ENCODE peak calls at places on chromosomes 13 and 19, in four cellular contexts. One of them, this sample, is unnamed.

GRCh38 chr19:27776020-27776419 is 1436.9 kb downstream of the UQCRFS1 start:
- DNase-seq in effector memory CD4-positive, alpha-beta T cell: no peak
- DNase-seq in pancreas: no peak
- DNase-seq in keratinocyte: no peak
- DNase-seq in this sample: no peak

GRCh38 chr13:19822673-19823072 is 39.9 kb upstream of the PSPC1 start:
- DNase-seq in effector memory CD4-positive, alpha-beta T cell: no peak
- DNase-seq in pancreas: no peak
- DNase-seq in keratinocyte: no peak
- DNase-seq in this sample: no peak

GRCh38 chr13:29507356-29507755 is 88.1 kb downstream of the SLC7A1 start:
- DNase-seq in effector memory CD4-positive, alpha-beta T cell: no peak
- DNase-seq in pancreas: peak; percentile 37
- DNase-seq in keratinocyte: no peak
- DNase-seq in this sample: no peak

GRCh38 chr13:34357435-34358232 is 539.7 kb downstream of the RFC3 start:
- DNase-seq in effector memory CD4-positive, alpha-beta T cell: no peak
- DNase-seq in pancreas: no peak
- DNase-seq in keratinocyte: peak; percentile 67
- DNase-seq in this sample: no peak

GRCh38 chr19:12453495-12453894 is 12.7 kb upstream of the ZNF443 start:
- DNase-seq in effector memory CD4-positive, alpha-beta T cell: no peak
- DNase-seq in pancreas: no peak
- DNase-seq in keratinocyte: no peak
- DNase-seq in this sample: no peak

GRCh38 chr13:37037231-37037630 is 22.3 kb downstream of the SUPT20H start:
- DNase-seq in effector memory CD4-positive, alpha-beta T cell: no peak
- DNase-seq in pancreas: no peak
- DNase-seq in keratinocyte: no peak
- DNase-seq in this sample: no peak

GRCh38 chr19:18057557-18057956 is 29.2 kb downstream of the IL12RB1 start:
- DNase-seq in effector memory CD4-positive, alpha-beta T cell: no peak
- DNase-seq in pancreas: no peak
- DNase-seq in keratinocyte: no peak
- DNase-seq in this sample: peak; percentile 48

GRCh38 chr19:44777715-44778347 is at the start of gene CBLC:
- DNase-seq in effector memory CD4-positive, alpha-beta T cell: no peak
- DNase-seq in pancreas: peak; percentile 92
- DNase-seq in keratinocyte: peak; percentile 94
- DNase-seq in this sample: no peak

GRCh38 chr13:78102121-78102677 is 183.6 kb upstream of the EDNRB start:
- DNase-seq in effector memory CD4-positive, alpha-beta T cell: no peak
- DNase-seq in pancreas: peak; percentile 3
- DNase-seq in keratinocyte: peak; percentile 17
- DNase-seq in this sample: no peak

GRCh38 chr19:56270676-56271075 is 1.9 kb upstream of the EDDM13 start:
- DNase-seq in effector memory CD4-positive, alpha-beta T cell: no peak
- DNase-seq in pancreas: no peak
- DNase-seq in keratinocyte: no peak
- DNase-seq in this sample: no peak

GRCh38 chr19:23795462-23795861 is 36.8 kb upstream of the ZNF681 start:
- DNase-seq in effector memory CD4-positive, alpha-beta T cell: no peak
- DNase-seq in pancreas: no peak
- DNase-seq in keratinocyte: no peak
- DNase-seq in this sample: no peak

GRCh38 chr13:71240906-71241305 is 626.1 kb downstream of the DACH1 start:
- DNase-seq in effector memory CD4-positive, alpha-beta T cell: no peak
- DNase-seq in pancreas: no peak
- DNase-seq in keratinocyte: no peak
- DNase-seq in this sample: no peak

GRCh38 chr13:44088911-44089851 is 209.5 kb downstream of the LACC1 start:
- DNase-seq in effector memory CD4-positive, alpha-beta T cell: no peak
- DNase-seq in pancreas: no peak
- DNase-seq in keratinocyte: no peak
- DNase-seq in this sample: no peak

GRCh38 chr19:2728783-2729387 is 7.7 kb upstream of the DIRAS1 start:
- DNase-seq in effector memory CD4-positive, alpha-beta T cell: no peak
- DNase-seq in pancreas: no peak
- DNase-seq in keratinocyte: no peak
- DNase-seq in this sample: no peak

GRCh38 chr19:1063030-1063908 is 3.7 kb upstream of the ARHGAP45 start:
- DNase-seq in effector memory CD4-positive, alpha-beta T cell: peak; percentile 67
- DNase-seq in pancreas: no peak
- DNase-seq in keratinocyte: no peak
- DNase-seq in this sample: no peak

GRCh38 chr13:111341886-111342285 is 21.4 kb downstream of the TEX29 start:
- DNase-seq in effector memory CD4-positive, alpha-beta T cell: no peak
- DNase-seq in pancreas: no peak
- DNase-seq in keratinocyte: no peak
- DNase-seq in this sample: no peak

GRCh38 chr19:18349524-18350128 is 9.2 kb downstream of the PGPEP1 start:
- DNase-seq in effector memory CD4-positive, alpha-beta T cell: no peak
- DNase-seq in pancreas: peak; percentile 51
- DNase-seq in keratinocyte: no peak
- DNase-seq in this sample: no peak

GRCh38 chr19:42280761-42281174 is 11.7 kb downstream of the CIC start:
- DNase-seq in effector memory CD4-positive, alpha-beta T cell: no peak
- DNase-seq in pancreas: no peak
- DNase-seq in keratinocyte: no peak
- DNase-seq in this sample: peak; percentile 88

GRCh38 chr13:53151692-53152421 is 123.2 kb downstream of the OLFM4 start:
- DNase-seq in effector memory CD4-positive, alpha-beta T cell: no peak
- DNase-seq in pancreas: peak; percentile 33
- DNase-seq in keratinocyte: peak; percentile 2
- DNase-seq in this sample: peak; percentile 6

GRCh38 chr13:95153647-95154405 is 147.4 kb downstream of the ABCC4 start:
- DNase-seq in effector memory CD4-positive, alpha-beta T cell: no peak
- DNase-seq in pancreas: no peak
- DNase-seq in keratinocyte: no peak
- DNase-seq in this sample: no peak

GRCh38 chr13:60099631-60100420 is 63.9 kb downstream of the DIAPH3 start:
- DNase-seq in effector memory CD4-positive, alpha-beta T cell: no peak
- DNase-seq in pancreas: no peak
- DNase-seq in keratinocyte: no peak
- DNase-seq in this sample: no peak

GRCh38 chr13:59442946-59443345 is 720.8 kb downstream of the DIAPH3 start:
- DNase-seq in effector memory CD4-positive, alpha-beta T cell: no peak
- DNase-seq in pancreas: no peak
- DNase-seq in keratinocyte: no peak
- DNase-seq in this sample: no peak

GRCh38 chr19:13154241-13154778 is 4.1 kb downstream of the IER2 start:
- DNase-seq in effector memory CD4-positive, alpha-beta T cell: peak; percentile 60
- DNase-seq in pancreas: peak; percentile 85
- DNase-seq in keratinocyte: no peak
- DNase-seq in this sample: peak; percentile 29

GRCh38 chr19:51653162-51653561 is 6.5 kb upstream of the SIGLEC14 start:
- DNase-seq in effector memory CD4-positive, alpha-beta T cell: no peak
- DNase-seq in pancreas: no peak
- DNase-seq in keratinocyte: no peak
- DNase-seq in this sample: no peak

GRCh38 chr19:51651216-51651846 is 4.7 kb upstream of the SIGLEC14 start:
- DNase-seq in effector memory CD4-positive, alpha-beta T cell: no peak
- DNase-seq in pancreas: no peak
- DNase-seq in keratinocyte: no peak
- DNase-seq in this sample: peak; percentile 23

GRCh38 chr19:51654783-51655182 is 8.2 kb upstream of the SIGLEC14 start:
- DNase-seq in effector memory CD4-positive, alpha-beta T cell: no peak
- DNase-seq in pancreas: no peak
- DNase-seq in keratinocyte: no peak
- DNase-seq in this sample: no peak

GRCh38 chr19:51647318-51647717 is 693 bp upstream of the SIGLEC14 start:
- DNase-seq in effector memory CD4-positive, alpha-beta T cell: no peak
- DNase-seq in pancreas: no peak
- DNase-seq in keratinocyte: no peak
- DNase-seq in this sample: no peak

GRCh38 chr19:51652266-51652665 is 5.6 kb upstream of the SIGLEC14 start:
- DNase-seq in effector memory CD4-positive, alpha-beta T cell: no peak
- DNase-seq in pancreas: no peak
- DNase-seq in keratinocyte: no peak
- DNase-seq in this sample: no peak
- H3K27ac ChIP-seq in effector memory CD4-positive, alpha-beta T cell: no peak overlapping the region
- H3K27ac ChIP-seq in pancreas: no peak overlapping the region
- H3K27ac ChIP-seq in keratinocyte: no peak overlapping the region
- H3K27ac ChIP-seq in this sample: no peak overlapping the region

DNA sequence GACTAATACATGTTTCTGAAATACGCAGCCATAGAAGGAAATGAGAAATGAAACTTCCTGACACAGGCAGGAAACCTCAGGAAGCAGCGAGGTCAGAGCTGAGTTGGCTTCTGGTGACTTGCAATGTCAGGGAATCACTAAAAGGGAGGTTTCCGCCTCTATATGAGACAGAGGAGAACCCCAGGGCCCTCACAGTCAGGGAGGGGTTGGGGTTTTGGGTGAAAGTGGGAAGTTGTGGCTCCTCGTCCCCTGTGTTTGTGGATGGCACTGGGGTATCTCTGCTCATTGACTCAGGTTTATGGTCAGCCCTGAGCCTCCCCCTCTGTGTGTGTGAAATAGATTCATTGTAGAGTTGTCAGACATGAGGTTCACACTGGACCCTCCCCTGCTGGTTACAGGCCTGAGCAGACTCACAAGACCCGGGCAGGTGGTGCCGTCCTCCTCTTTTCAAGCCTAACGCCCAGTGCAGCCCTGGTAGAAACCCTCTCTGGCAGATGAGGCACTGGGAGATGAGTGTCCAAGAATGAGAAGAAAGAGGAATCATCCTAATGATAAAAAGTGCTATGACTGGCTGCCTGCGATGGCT is 5.5 kb upstream of the LILRA6 start:
- DNase-seq in effector memory CD4-positive, alpha-beta T cell: no peak
- DNase-seq in pancreas: no peak
- DNase-seq in keratinocyte: no peak
- DNase-seq in this sample: peak; percentile 51
- H3K27ac ChIP-seq in effector memory CD4-positive, alpha-beta T cell: no peak overlapping the region
- H3K27ac ChIP-seq in pancreas: no peak overlapping the region
- H3K27ac ChIP-seq in keratinocyte: no peak overlapping the region
- H3K27ac ChIP-seq in this sample: no peak overlapping the region

GRCh38 chr13:21016487-21016886 is 44.9 kb downstream of the LATS2 start:
- DNase-seq in effector memory CD4-positive, alpha-beta T cell: no peak
- DNase-seq in pancreas: no peak
- DNase-seq in keratinocyte: no peak
- DNase-seq in this sample: no peak
- H3K27ac ChIP-seq in effector memory CD4-positive, alpha-beta T cell: no peak overlapping the region
- H3K27ac ChIP-seq in pancreas: no peak overlapping the region
- H3K27ac ChIP-seq in keratinocyte: peak overlapping the region; percentile 62
- H3K27ac ChIP-seq in this sample: no peak overlapping the region

GRCh38 chr19:49560358-49560900 is 19.9 kb downstream of the NOSIP start:
- DNase-seq in effector memory CD4-positive, alpha-beta T cell: no peak
- DNase-seq in pancreas: peak; percentile 80
- DNase-seq in keratinocyte: no peak
- DNase-seq in this sample: peak; percentile 25
- H3K27ac ChIP-seq in effector memory CD4-positive, alpha-beta T cell: peak overlapping the region; percentile 68
- H3K27ac ChIP-seq in pancreas: peak overlapping the region; percentile 43
- H3K27ac ChIP-seq in keratinocyte: no peak overlapping the region
- H3K27ac ChIP-seq in this sample: peak overlapping the region; percentile 81

GRCh38 chr13:35470671-35471465 is 5.6 kb downstream of the MAB21L1 start:
- DNase-seq in effector memory CD4-positive, alpha-beta T cell: no peak
- DNase-seq in pancreas: no peak
- DNase-seq in keratinocyte: no peak
- DNase-seq in this sample: peak; percentile 44

GRCh38 chr13:35472308-35473008 is 4.0 kb downstream of the MAB21L1 start:
- DNase-seq in effector memory CD4-positive, alpha-beta T cell: no peak
- DNase-seq in pancreas: no peak
- DNase-seq in keratinocyte: no peak
- DNase-seq in this sample: no peak

GRCh38 chr13:35469781-35470380 is 6.6 kb downstream of the MAB21L1 start:
- DNase-seq in effector memory CD4-positive, alpha-beta T cell: no peak
- DNase-seq in pancreas: no peak
- DNase-seq in keratinocyte: no peak
- DNase-seq in this sample: no peak

GRCh38 chr13:35474551-35474950 is 1.9 kb downstream of the MAB21L1 start:
- DNase-seq in effector memory CD4-positive, alpha-beta T cell: no peak
- DNase-seq in pancreas: no peak
- DNase-seq in keratinocyte: no peak
- DNase-seq in this sample: no peak

GRCh38 chr13:35471466-35472307 is 4.8 kb downstream of the MAB21L1 start:
- DNase-seq in effector memory CD4-positive, alpha-beta T cell: no peak
- DNase-seq in pancreas: no peak
- DNase-seq in keratinocyte: no peak
- DNase-seq in this sample: no peak
- H3K27ac ChIP-seq in effector memory CD4-positive, alpha-beta T cell: no peak overlapping the region
- H3K27ac ChIP-seq in pancreas: no peak overlapping the region
- H3K27ac ChIP-seq in keratinocyte: no peak overlapping the region
- H3K27ac ChIP-seq in this sample: no peak overlapping the region

DNA sequence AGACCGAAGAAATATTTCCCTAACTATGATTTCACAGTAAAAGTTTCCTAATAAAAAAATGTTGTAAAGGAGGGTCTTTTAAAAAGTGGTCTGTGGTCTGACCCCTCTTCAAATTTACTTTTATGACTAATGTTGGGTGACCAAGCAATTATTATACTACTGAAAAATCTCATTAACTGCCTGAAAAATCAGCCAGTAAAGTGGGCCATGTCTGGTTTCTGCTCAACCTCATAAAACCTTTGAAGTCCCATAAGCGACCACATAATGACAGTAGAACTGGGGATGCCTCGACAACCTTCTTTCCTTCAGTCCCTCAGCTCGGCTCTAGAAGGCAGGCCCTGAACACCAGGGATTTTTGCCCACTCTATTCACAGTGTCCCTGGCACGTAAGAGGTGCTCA is 434.3 kb downstream of the EFNB2 start:
- DNase-seq in effector memory CD4-positive, alpha-beta T cell: no peak
- DNase-seq in pancreas: no peak
- DNase-seq in keratinocyte: no peak
- DNase-seq in this sample: no peak
- H3K27ac ChIP-seq in effector memory CD4-positive, alpha-beta T cell: no peak overlapping the region
- H3K27ac ChIP-seq in pancreas: no peak overlapping the region
- H3K27ac ChIP-seq in keratinocyte: no peak overlapping the region
- H3K27ac ChIP-seq in this sample: no peak overlapping the region